ENCODE peak calls at places on chromosomes 7 and 10, in six cellular contexts. U is cardiac fibroblast; L is HEK293T; D is activated CD8-positive, alpha-beta memory T cell treated with anti-CD3 and anti-CD28 coated beads for 48 hours; O is HCEC 1CT; B is fibroblast of mammary gland. P is an unnamed sample.

GRCh38 chr7:47653550-47654351 is 71.8 kb upstream of the TNS3 start:
- DNase-seq in U (peak; percentile 86), L (no peak), D (no peak), O (no peak), B (peak; percentile 82), P (no peak)

GRCh38 chr7:115476666-115477065 is 553.9 kb downstream of the TFEC start:
- DNase-seq in U (no peak), L (no peak), D (no peak), O (no peak), B (no peak), P (no peak)

GRCh38 chr7:68058014-68058413 is 1061.4 kb downstream of the TYW1 start:
- DNase-seq in U (no peak), L (no peak), D (no peak), O (no peak), B (no peak), P (no peak)

GRCh38 chr10:99859585-99859984 is 77.1 kb downstream of the ABCC2 start:
- DNase-seq in U (no peak), L (peak; percentile 64), D (no peak), O (no peak), B (no peak), P (no peak)

GRCh38 chr7:155377837-155378579 is 79.9 kb upstream of the EN2 start:
- DNase-seq in U (peak; percentile 20), L (no peak), D (no peak), O (no peak), B (no peak), P (no peak)

GRCh38 chr10:59687657-59688056 is 22.0 kb downstream of the SLC16A9 start:
- DNase-seq in U (no peak), L (no peak), D (no peak), O (no peak), B (no peak), P (no peak)

GRCh38 chr10:114709966-114710365 is 51.9 kb upstream of the ABLIM1 start:
- DNase-seq in U (peak; percentile 56), L (no peak), D (no peak), O (no peak), B (peak; percentile 54), P (no peak)

GRCh38 chr10:3548096-3548495 is 236.9 kb downstream of the KLF6 start:
- DNase-seq in U (peak; percentile 41), L (no peak), D (no peak), O (no peak), B (no peak), P (no peak)

GRCh38 chr10:28768227-28768626 is 90.9 kb downstream of the BAMBI start:
- DNase-seq in U (no peak), L (no peak), D (no peak), O (no peak), B (no peak), P (no peak)

GRCh38 chr7:48299580-48300169 is 128.4 kb downstream of the ABCA13 start:
- DNase-seq in U (peak; percentile 89), L (peak; percentile 44), D (no peak), O (peak; percentile 91), B (peak; percentile 80), P (peak; percentile 71)

GRCh38 chr7:90593205-90593604 is 2.9 kb upstream of the CDK14 start:
- DNase-seq in U (peak; percentile 36), L (no peak), D (no peak), O (no peak), B (peak; percentile 64), P (no peak)

GRCh38 chr7:13197501-13197900 is 510.1 kb downstream of the ARL4A start:
- DNase-seq in U (peak; percentile 45), L (no peak), D (no peak), O (peak; percentile 62), B (peak; percentile 67), P (no peak)

GRCh38 chr10:35838080-35838479 is 196.0 kb upstream of the FZD8 start:
- DNase-seq in U (no peak), L (no peak), D (no peak), O (no peak), B (no peak), P (no peak)

GRCh38 chr10:65313406-65313805 is 1612.4 kb upstream of the LRRTM3 start:
- DNase-seq in U (peak; percentile 37), L (no peak), D (no peak), O (no peak), B (no peak), P (no peak)

GRCh38 chr7:44283381-44284211 is 41.8 kb downstream of the CAMK2B start:
- DNase-seq in U (no peak), L (no peak), D (no peak), O (no peak), B (no peak), P (no peak)

GRCh38 chr10:84205049-84205852 is 10.9 kb downstream of the CDHR1 start:
- DNase-seq in U (peak; percentile 54), L (peak; percentile 74), D (peak; percentile 23), O (peak; percentile 26), B (peak; percentile 49), P (peak; percentile 84)

GRCh38 chr7:92691578-92691977 is 101.4 kb upstream of the FAM133B start:
- DNase-seq in U (peak; percentile 83), L (peak; percentile 20), D (no peak), O (peak; percentile 61), B (peak; percentile 79), P (no peak)

GRCh38 chr7:99623702-99624447 is 7.1 kb downstream of the ZSCAN25 start:
- DNase-seq in U (no peak), L (no peak), D (no peak), O (no peak), B (no peak), P (no peak)

GRCh38 chr10:95333997-95334792 is 43.4 kb upstream of the PDLIM1 start:
- DNase-seq in U (peak; percentile 94), L (no peak), D (no peak), O (peak; percentile 98), B (peak; percentile 94), P (no peak)

GRCh38 chr7:100546868-100547800 is 8.1 kb downstream of the AGFG2 start:
- DNase-seq in U (no peak), L (no peak), D (no peak), O (no peak), B (no peak), P (no peak)

GRCh38 chr10:97708976-97709745 is 4.4 kb upstream of the MARVELD1 start:
- DNase-seq in U (peak; percentile 88), L (peak; percentile 64), D (no peak), O (peak; percentile 80), B (peak; percentile 77), P (no peak)

GRCh38 chr7:139265673-139266072 is 34.6 kb downstream of the UBN2 start:
- DNase-seq in U (no peak), L (no peak), D (no peak), O (no peak), B (no peak), P (no peak)

GRCh38 chr10:6721480-6721879 is 141.4 kb upstream of the PRKCQ start:
- DNase-seq in U (peak; percentile 82), L (no peak), D (no peak), O (peak; percentile 98), B (peak; percentile 99), P (no peak)

GRCh38 chr7:115252461-115252860 is 330.6 kb downstream of the MDFIC start:
- DNase-seq in U (no peak), L (no peak), D (no peak), O (no peak), B (no peak), P (no peak)

GRCh38 chr10:92157374-92157773 is 133.5 kb downstream of the CPEB3 start:
- DNase-seq in U (peak; percentile 39), L (no peak), D (no peak), O (no peak), B (no peak), P (no peak)

GRCh38 chr10:61835069-61835908 is 66.2 kb upstream of the ARID5B start:
- DNase-seq in U (peak; percentile 92), L (peak; percentile 55), D (no peak), O (peak; percentile 88), B (peak; percentile 87), P (no peak)

GRCh38 chr7:29483219-29484104 is 80.2 kb upstream of the PRR15 start:
- DNase-seq in U (no peak), L (no peak), D (no peak), O (no peak), B (no peak), P (no peak)

GRCh38 chr7:28020302-28020940 is 160.2 kb downstream of the JAZF1 start:
- DNase-seq in U (peak; percentile 86), L (peak; percentile 84), D (no peak), O (peak; percentile 76), B (peak; percentile 84), P (peak; percentile 16)

GRCh38 chr7:36639826-36640225 is 84.5 kb downstream of the AOAH start:
- DNase-seq in U (no peak), L (no peak), D (peak; percentile 9), O (no peak), B (no peak), P (peak; percentile 68)

GRCh38 chr10:47278152-47278473 is 21.9 kb upstream of the GDF10 start:
- DNase-seq in U (no peak), L (no peak), D (no peak), O (no peak), B (no peak), P (no peak)

GRCh38 chr10:71623098-71623985 is 96.2 kb downstream of the C10orf105 start:
- DNase-seq in U (peak; percentile 15), L (peak; percentile 34), D (no peak), O (peak; percentile 17), B (peak; percentile 22), P (no peak)

GRCh38 chr10:90675621-90676020 is 182.2 kb downstream of the HTR7 start:
- DNase-seq in U (peak; percentile 87), L (no peak), D (no peak), O (peak; percentile 75), B (peak; percentile 68), P (no peak)

GRCh38 chr7:139471740-139472353 is 11.6 kb downstream of the KLRG2 start:
- DNase-seq in U (peak; percentile 56), L (no peak), D (no peak), O (peak; percentile 49), B (peak; percentile 26), P (no peak)